ENCODE peak calls at places on chromosomes 7 and 10, in four cellular contexts. One of them, this sample, is unnamed.

GRCh38 chr10:125217986-125218675 is 57.8 kb upstream of the CTBP2 start:
- DNase-seq in fibroblast of mammary gland: peak
- DNase-seq in GM06990: no peak
- DNase-seq in AG09309: peak
- DNase-seq in this sample: no peak

GRCh38 chr7:66901941-66902843 is 18.8 kb upstream of the TMEM248 start:
- DNase-seq in GM06990: no peak
- DNase-seq in AG09309: no peak
- DNase-seq in fibroblast of mammary gland: no peak
- DNase-seq in this sample: no peak

GRCh38 chr10:11551915-11552602 is 59.4 kb downstream of the USP6NL start:
- DNase-seq in AG09309: peak
- DNase-seq in GM06990: no peak
- DNase-seq in fibroblast of mammary gland: peak
- DNase-seq in this sample: peak

GRCh38 chr10:106746888-106747287 is 417.6 kb downstream of the SORCS1 start:
- DNase-seq in AG09309: no peak
- DNase-seq in GM06990: no peak
- DNase-seq in fibroblast of mammary gland: no peak
- DNase-seq in this sample: no peak

GRCh38 chr7:155798673-155799439 is 13.4 kb downstream of the SHH start:
- DNase-seq in AG09309: no peak
- DNase-seq in fibroblast of mammary gland: no peak
- DNase-seq in GM06990: no peak
- DNase-seq in this sample: no peak

GRCh38 chr7:55514546-55515265 is 57.6 kb downstream of the VOPP1 start:
- DNase-seq in GM06990: no peak
- DNase-seq in fibroblast of mammary gland: no peak
- DNase-seq in AG09309: no peak
- DNase-seq in this sample: no peak

GRCh38 chr7:5283421-5284303 is 919 bp downstream of the SLC29A4 start:
- DNase-seq in GM06990: no peak
- DNase-seq in fibroblast of mammary gland: no peak
- DNase-seq in AG09309: no peak
- DNase-seq in this sample: no peak

GRCh38 chr7:80781561-80781979 is 137.3 kb downstream of the SEMA3C start:
- DNase-seq in fibroblast of mammary gland: peak
- DNase-seq in AG09309: peak
- DNase-seq in GM06990: no peak
- DNase-seq in this sample: peak

GRCh38 chr7:30069096-30069867 is 41.1 kb downstream of the PLEKHA8 start:
- DNase-seq in AG09309: no peak
- DNase-seq in fibroblast of mammary gland: no peak
- DNase-seq in GM06990: no peak
- DNase-seq in this sample: no peak

GRCh38 chr7:128830231-128831177 is at the start of gene FLNC:
- DNase-seq in fibroblast of mammary gland: peak
- DNase-seq in AG09309: no peak
- DNase-seq in GM06990: no peak
- DNase-seq in this sample: no peak

GRCh38 chr10:6669269-6669859 is 89.3 kb upstream of the PRKCQ start:
- DNase-seq in GM06990: no peak
- DNase-seq in fibroblast of mammary gland: peak
- DNase-seq in AG09309: peak
- DNase-seq in this sample: peak

GRCh38 chr7:1854521-1855395 is 184.7 kb downstream of the ELFN1 start:
- DNase-seq in fibroblast of mammary gland: no peak
- DNase-seq in GM06990: no peak
- DNase-seq in AG09309: no peak
- DNase-seq in this sample: no peak

GRCh38 chr7:22001345-22002004 is 55.8 kb upstream of the CDCA7L start:
- DNase-seq in fibroblast of mammary gland: peak
- DNase-seq in GM06990: peak
- DNase-seq in AG09309: peak
- DNase-seq in this sample: peak

GRCh38 chr10:98908868-98909267 is 326.8 kb downstream of the HPSE2 start:
- DNase-seq in GM06990: no peak
- DNase-seq in AG09309: no peak
- DNase-seq in fibroblast of mammary gland: no peak
- DNase-seq in this sample: no peak

GRCh38 chr7:131893627-131894345 is 337.4 kb upstream of the PODXL start:
- DNase-seq in fibroblast of mammary gland: no peak
- DNase-seq in GM06990: no peak
- DNase-seq in AG09309: peak
- DNase-seq in this sample: no peak

GRCh38 chr7:111559665-111560064 is 2.6 kb downstream of the IMMP2L start:
- DNase-seq in AG09309: no peak
- DNase-seq in fibroblast of mammary gland: no peak
- DNase-seq in GM06990: no peak
- DNase-seq in this sample: no peak

GRCh38 chr7:2191026-2191425 is 41.7 kb downstream of the MAD1L1 start:
- DNase-seq in fibroblast of mammary gland: no peak
- DNase-seq in AG09309: no peak
- DNase-seq in GM06990: no peak
- DNase-seq in this sample: no peak

GRCh38 chr7:151796091-151796870 is 80.6 kb downstream of the PRKAG2 start:
- DNase-seq in GM06990: no peak
- DNase-seq in AG09309: no peak
- DNase-seq in fibroblast of mammary gland: peak
- DNase-seq in this sample: no peak

GRCh38 chr10:27391916-27392315 is 112.2 kb upstream of the RAB18 start:
- DNase-seq in AG09309: no peak
- DNase-seq in GM06990: no peak
- DNase-seq in fibroblast of mammary gland: no peak
- DNase-seq in this sample: no peak

GRCh38 chr10:104741127-104741526 is 100.0 kb downstream of the SORCS3 start:
- DNase-seq in GM06990: no peak
- DNase-seq in fibroblast of mammary gland: no peak
- DNase-seq in AG09309: no peak
- DNase-seq in this sample: no peak

GRCh38 chr7:23759556-23760391 is 49.8 kb downstream of the STK31 start:
- DNase-seq in fibroblast of mammary gland: no peak
- DNase-seq in GM06990: no peak
- DNase-seq in AG09309: no peak
- DNase-seq in this sample: no peak

GRCh38 chr10:106795619-106796018 is 368.9 kb downstream of the SORCS1 start:
- DNase-seq in AG09309: no peak
- DNase-seq in GM06990: peak
- DNase-seq in fibroblast of mammary gland: peak
- DNase-seq in this sample: no peak

GRCh38 chr7:129468087-129468486 is 33.9 kb downstream of the STRIP2 start:
- DNase-seq in GM06990: no peak
- DNase-seq in fibroblast of mammary gland: no peak
- DNase-seq in AG09309: peak
- DNase-seq in this sample: peak

GRCh38 chr10:26725837-26726727 is 28.6 kb downstream of the PDSS1 start:
- DNase-seq in GM06990: no peak
- DNase-seq in AG09309: peak
- DNase-seq in fibroblast of mammary gland: peak
- DNase-seq in this sample: no peak

GRCh38 chr7:68730871-68731403 is 867.3 kb upstream of the AUTS2 start:
- DNase-seq in GM06990: no peak
- DNase-seq in fibroblast of mammary gland: no peak
- DNase-seq in AG09309: no peak
- DNase-seq in this sample: no peak

GRCh38 chr7:664402-664775 is 62.1 kb upstream of the DNAAF5 start:
- DNase-seq in fibroblast of mammary gland: no peak
- DNase-seq in AG09309: no peak
- DNase-seq in GM06990: no peak
- DNase-seq in this sample: no peak

GRCh38 chr7:5695037-5695708 is 86.3 kb downstream of the RNF216 start:
- DNase-seq in AG09309: no peak
- DNase-seq in fibroblast of mammary gland: peak
- DNase-seq in GM06990: peak
- DNase-seq in this sample: peak

GRCh38 chr7:23539494-23539907 is 7.7 kb upstream of the TRA2A start:
- DNase-seq in AG09309: no peak
- DNase-seq in GM06990: no peak
- DNase-seq in fibroblast of mammary gland: no peak
- DNase-seq in this sample: no peak

GRCh38 chr7:108406474-108406873 is 49.8 kb downstream of the NRCAM start:
- DNase-seq in AG09309: no peak
- DNase-seq in GM06990: no peak
- DNase-seq in fibroblast of mammary gland: peak
- DNase-seq in this sample: no peak

GRCh38 chr10:116688241-116688711 is 54.1 kb downstream of the HSPA12A start:
- DNase-seq in fibroblast of mammary gland: peak
- DNase-seq in AG09309: no peak
- DNase-seq in GM06990: no peak
- DNase-seq in this sample: peak

GRCh38 chr10:125840955-125841354 is 17.6 kb downstream of the BCCIP start:
- DNase-seq in fibroblast of mammary gland: peak
- DNase-seq in AG09309: no peak
- DNase-seq in GM06990: no peak
- DNase-seq in this sample: no peak

GRCh38 chr7:28615091-28615490 is 202.8 kb downstream of the CREB5 start:
- DNase-seq in GM06990: no peak
- DNase-seq in AG09309: no peak
- DNase-seq in fibroblast of mammary gland: peak
- DNase-seq in this sample: no peak

GRCh38 chr10:116097239-116097751 is 175.7 kb downstream of the GFRA1 start:
- DNase-seq in fibroblast of mammary gland: no peak
- DNase-seq in AG09309: no peak
- DNase-seq in GM06990: no peak
- DNase-seq in this sample: no peak

GRCh38 chr10:104329754-104330153 is 8.5 kb downstream of the ITPRIP start:
- DNase-seq in GM06990: no peak
- DNase-seq in AG09309: peak
- DNase-seq in fibroblast of mammary gland: peak
- DNase-seq in this sample: peak

GRCh38 chr10:121598261-121599249 is at the start of gene FGFR2:
- DNase-seq in GM06990: no peak
- DNase-seq in fibroblast of mammary gland: peak
- DNase-seq in AG09309: no peak
- DNase-seq in this sample: no peak

GRCh38 chr10:68474021-68474420 is 2.2 kb upstream of the DNA2 start:
- DNase-seq in fibroblast of mammary gland: no peak
- DNase-seq in GM06990: no peak
- DNase-seq in AG09309: no peak
- DNase-seq in this sample: no peak

GRCh38 chr10:68471586-68472408 is at the start of gene DNA2:
- DNase-seq in fibroblast of mammary gland: peak
- DNase-seq in AG09309: no peak
- DNase-seq in GM06990: peak
- DNase-seq in this sample: peak

GRCh38 chr10:68470300-68470699 is 1.5 kb downstream of the DNA2 start:
- DNase-seq in AG09309: no peak
- DNase-seq in fibroblast of mammary gland: no peak
- DNase-seq in GM06990: no peak
- DNase-seq in this sample: no peak

GRCh38 chr10:68469838-68470237 is 1.9 kb downstream of the DNA2 start:
- DNase-seq in AG09309: no peak
- DNase-seq in GM06990: no peak
- DNase-seq in fibroblast of mammary gland: no peak
- DNase-seq in this sample: no peak

DNA sequence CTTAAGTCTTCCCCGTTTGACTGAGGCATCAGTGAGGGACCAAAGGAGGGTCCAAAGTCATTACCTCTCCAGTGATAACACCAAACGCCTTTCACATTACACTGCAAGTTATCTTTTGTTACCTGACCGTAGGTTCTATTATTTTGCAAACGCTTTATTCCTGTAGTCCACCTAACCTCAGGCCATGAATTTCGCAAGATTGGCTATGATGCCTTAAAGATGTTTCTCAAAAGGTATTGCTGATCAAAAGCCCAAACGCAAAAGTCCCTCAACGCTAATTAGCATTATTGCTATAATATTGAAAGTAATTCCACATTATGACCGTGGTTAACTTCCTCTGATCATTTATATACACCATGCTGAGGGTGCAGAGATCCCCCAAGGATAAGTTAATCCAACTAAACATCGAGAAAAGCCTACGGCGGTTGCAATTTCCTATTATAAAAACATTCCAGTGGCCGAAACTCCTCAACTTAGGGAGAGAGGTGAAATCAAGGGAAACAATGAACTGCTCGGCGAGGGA is 649 bp downstream of the DNA2 start:
- DNase-seq in AG09309: no peak
- DNase-seq in fibroblast of mammary gland: no peak
- DNase-seq in GM06990: no peak
- DNase-seq in this sample: no peak
- H3K4me3 ChIP-seq in AG09309: peak
- H3K4me3 ChIP-seq in fibroblast of mammary gland: peak
- H3K4me3 ChIP-seq in GM06990: peak
- H3K4me3 ChIP-seq in this sample: peak

DNA sequence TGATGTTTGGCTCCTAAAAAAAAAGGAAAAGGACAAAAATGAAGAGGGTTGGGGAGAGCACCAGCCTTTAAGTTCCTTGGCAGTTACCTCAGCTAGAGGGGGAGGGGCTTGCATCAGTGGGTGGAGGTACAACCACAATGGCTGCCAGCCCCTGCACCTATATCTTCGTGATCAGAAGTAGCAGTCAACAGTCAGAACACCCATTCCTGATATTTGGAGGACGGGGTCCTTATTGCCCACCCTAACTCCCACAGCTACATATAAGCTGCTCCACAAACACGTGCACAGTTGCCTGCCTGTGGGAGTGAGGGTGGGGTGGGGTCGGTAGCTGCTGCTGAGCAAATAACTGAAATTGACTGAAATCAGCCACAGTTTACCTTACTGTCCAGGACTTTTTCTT is 26.2 kb downstream of the C1GALT1 start:
- DNase-seq in fibroblast of mammary gland: no peak
- DNase-seq in AG09309: no peak
- DNase-seq in GM06990: no peak
- DNase-seq in this sample: no peak
- H3K4me3 ChIP-seq in fibroblast of mammary gland: no peak
- H3K4me3 ChIP-seq in AG09309: no peak
- H3K4me3 ChIP-seq in GM06990: no peak
- H3K4me3 ChIP-seq in this sample: no peak

GRCh38 chr10:31948021-31948420 is 19.4 kb upstream of the ARHGAP12 start:
- DNase-seq in fibroblast of mammary gland: no peak
- DNase-seq in AG09309: no peak
- DNase-seq in GM06990: no peak
- DNase-seq in this sample: no peak
- H3K4me3 ChIP-seq in fibroblast of mammary gland: no peak
- H3K4me3 ChIP-seq in AG09309: no peak
- H3K4me3 ChIP-seq in GM06990: no peak
- H3K4me3 ChIP-seq in this sample: no peak

GRCh38 chr10:72089618-72090017 is 1.3 kb upstream of the SPOCK2 start:
- DNase-seq in GM06990: no peak
- DNase-seq in AG09309: no peak
- DNase-seq in fibroblast of mammary gland: no peak
- DNase-seq in this sample: no peak
- H3K4me3 ChIP-seq in GM06990: no peak
- H3K4me3 ChIP-seq in AG09309: no peak
- H3K4me3 ChIP-seq in fibroblast of mammary gland: no peak
- H3K4me3 ChIP-seq in this sample: no peak

GRCh38 chr10:100072514-100072913 is 9.2 kb downstream of the CPN1 start:
- DNase-seq in GM06990: no peak
- DNase-seq in fibroblast of mammary gland: no peak
- DNase-seq in AG09309: no peak
- DNase-seq in this sample: no peak
- H3K4me3 ChIP-seq in GM06990: no peak
- H3K4me3 ChIP-seq in fibroblast of mammary gland: no peak
- H3K4me3 ChIP-seq in AG09309: no peak
- H3K4me3 ChIP-seq in this sample: no peak